ENCODE peak calls at places on chromosomes 2 and 18, in five cellular contexts. X is H1, R is SK-N-SH, O is K562, P is HCT116. A is an unnamed sample.
A peak's percentile ranks its signal among the peaks of the same experiment; 100 is the strongest.

GRCh38 chr2:16821696-16822095 is 156.1 kb upstream of the CYRIA start:
- DNase-seq in P (no peak), R (no peak), O (no peak), X (no peak), A (no peak)

GRCh38 chr2:33620-34019 is 12.7 kb downstream of the FAM110C start:
- DNase-seq in P (peak; percentile 79), X (no peak), R (no peak), O (no peak), A (peak; percentile 40)

GRCh38 chr2:96604104-96604503 is 34.0 kb downstream of the KANSL3 start:
- DNase-seq in P (no peak), X (no peak), O (peak; percentile 37), R (no peak), A (peak; percentile 31)

GRCh38 chr2:172480301-172481218 is 53.2 kb downstream of the ITGA6 start:
- DNase-seq in P (no peak), X (no peak), O (no peak), R (no peak), A (peak; percentile 91)

GRCh38 chr2:112627060-112628040 is 18.4 kb upstream of the SLC20A1 start:
- DNase-seq in O (no peak), P (no peak), X (no peak), R (no peak), A (no peak)

GRCh38 chr2:138615257-138615656 is 113.7 kb downstream of the SPOPL start:
- DNase-seq in O (no peak), P (no peak), R (no peak), X (no peak), A (no peak)

GRCh38 chr2:176178271-176178806 is 10.1 kb upstream of the HOXD1 start:
- DNase-seq in X (peak; percentile 74), R (no peak), O (no peak), P (no peak), A (no peak)

GRCh38 chr2:144354953-144355352 is 165.0 kb downstream of the ZEB2 start:
- DNase-seq in X (no peak), R (no peak), P (no peak), O (no peak), A (no peak)

GRCh38 chr18:24201699-24202687 is 63.1 kb downstream of the CABYR start:
- DNase-seq in O (no peak), P (no peak), X (no peak), R (no peak), A (no peak)

GRCh38 chr2:127045792-127046501 is 61.0 kb downstream of the BIN1 start:
- DNase-seq in X (peak; percentile 44), R (peak; percentile 29), P (no peak), O (no peak), A (no peak)

GRCh38 chr18:62384610-62385097 is 59.5 kb downstream of the TNFRSF11A start:
- DNase-seq in O (no peak), X (peak; percentile 53), P (no peak), R (no peak), A (no peak)

GRCh38 chr2:218285604-218286003 is 6.7 kb downstream of the TMBIM1 start:
- DNase-seq in O (no peak), R (no peak), P (no peak), X (no peak), A (no peak)

GRCh38 chr18:59512025-59512710 is 153.1 kb upstream of the LMAN1 start:
- DNase-seq in O (no peak), P (no peak), X (no peak), R (no peak), A (no peak)

GRCh38 chr2:104481341-104481740 is 372.6 kb upstream of the POU3F3 start:
- DNase-seq in X (no peak), O (no peak), R (no peak), P (no peak), A (no peak)

GRCh38 chr2:217402622-217403383 is 542.9 kb upstream of the TNP1 start:
- DNase-seq in P (no peak), R (no peak), X (no peak), O (peak; percentile 6), A (no peak)

GRCh38 chr2:12430036-12430795 is 286.5 kb upstream of the TRIB2 start:
- DNase-seq in X (no peak), R (no peak), O (no peak), P (no peak), A (no peak)

GRCh38 chr2:10900216-10901109 is 11.3 kb upstream of the KCNF1 start:
- DNase-seq in X (no peak), O (peak; percentile 51), P (peak; percentile 68), R (peak; percentile 79), A (peak; percentile 72)

GRCh38 chr2:191571163-191571769 is 106.7 kb upstream of the NABP1 start:
- DNase-seq in O (peak; percentile 46), P (peak; percentile 36), R (no peak), X (no peak), A (no peak)

GRCh38 chr2:74915743-74916142 is 42.7 kb upstream of the POLE4 start:
- DNase-seq in X (no peak), P (no peak), R (no peak), O (no peak), A (no peak)

GRCh38 chr2:117918608-117919007 is 95.3 kb downstream of the CCDC93 start:
- DNase-seq in O (no peak), X (no peak), P (no peak), R (no peak), A (no peak)

GRCh38 chr2:233917146-233917545 is at the start of gene TRPM8:
- DNase-seq in R (no peak), P (no peak), O (no peak), X (no peak), A (no peak)

GRCh38 chr18:57062841-57063240 is 84.0 kb upstream of the BOD1L2 start:
- DNase-seq in O (no peak), R (no peak), P (no peak), X (no peak), A (no peak)

GRCh38 chr2:135762530-135762929 is 20.9 kb downstream of the UBXN4 start:
- DNase-seq in X (no peak), O (no peak), R (no peak), P (no peak), A (no peak)

GRCh38 chr2:39837856-39838453 is 58.9 kb upstream of the THUMPD2 start:
- DNase-seq in P (peak; percentile 21), O (peak; percentile 59), X (peak; percentile 73), R (peak; percentile 13), A (peak; percentile 61)

GRCh38 chr2:118705032-118705431 is 142.4 kb downstream of the EN1 start:
- DNase-seq in X (no peak), R (no peak), P (no peak), O (no peak), A (no peak)

GRCh38 chr2:97755491-97755890 is 42.1 kb downstream of the ZAP70 start:
- DNase-seq in O (no peak), P (no peak), R (no peak), X (no peak), A (no peak)

GRCh38 chr18:7117390-7118355 is at the start of gene LAMA1:
- DNase-seq in O (no peak), X (peak; percentile 83), P (no peak), R (peak; percentile 89), A (no peak)

GRCh38 chr2:53600835-53601234 is 166.8 kb upstream of the CHAC2 start:
- DNase-seq in P (no peak), O (no peak), X (no peak), R (no peak), A (no peak)
- TF ChIP-seq YY1 in P (no peak), O (no peak), X (no peak), R (no peak), A (no peak)

GRCh38 chr2:201701591-201701990 is 3.1 kb upstream of the MPP4 start:
- DNase-seq in O (no peak), X (no peak), P (no peak), R (no peak), A (no peak)

GRCh38 chr2:201697899-201698298 is 545 bp downstream of the MPP4 start:
- DNase-seq in O (no peak), X (no peak), P (no peak), R (no peak), A (no peak)

GRCh38 chr2:201698588-201699226 is at the start of gene MPP4:
- DNase-seq in X (no peak), R (peak; percentile 12), O (no peak), P (no peak), A (no peak)

GRCh38 chr2:201696151-201696659 is 2.2 kb downstream of the MPP4 start:
- DNase-seq in R (no peak), O (no peak), P (no peak), X (no peak), A (no peak)

DNA sequence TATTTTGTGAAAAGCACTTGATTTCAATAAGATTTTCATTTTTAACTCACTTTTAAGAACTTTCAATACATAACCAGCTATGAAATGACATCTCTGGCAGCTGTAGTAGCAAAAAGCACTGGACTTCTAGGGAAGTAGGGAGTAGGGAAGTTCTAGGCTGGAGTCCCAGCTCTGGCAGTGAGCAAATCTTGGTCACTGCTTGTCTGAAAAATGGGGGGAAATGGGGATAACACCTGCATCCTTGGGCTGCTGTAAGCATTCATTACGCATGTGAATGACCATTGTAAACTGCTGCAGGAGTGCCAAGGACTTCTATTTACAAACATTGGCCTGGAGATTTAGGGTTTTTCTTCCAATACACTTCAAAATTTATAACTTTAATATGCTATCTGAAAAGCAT is 940 bp upstream of the MPP4 start:
- DNase-seq in O (no peak), X (no peak), R (no peak), P (no peak), A (no peak)
- TF ChIP-seq YY1 in O (no peak), X (no peak), R (no peak), P (no peak), A (no peak)

DNA sequence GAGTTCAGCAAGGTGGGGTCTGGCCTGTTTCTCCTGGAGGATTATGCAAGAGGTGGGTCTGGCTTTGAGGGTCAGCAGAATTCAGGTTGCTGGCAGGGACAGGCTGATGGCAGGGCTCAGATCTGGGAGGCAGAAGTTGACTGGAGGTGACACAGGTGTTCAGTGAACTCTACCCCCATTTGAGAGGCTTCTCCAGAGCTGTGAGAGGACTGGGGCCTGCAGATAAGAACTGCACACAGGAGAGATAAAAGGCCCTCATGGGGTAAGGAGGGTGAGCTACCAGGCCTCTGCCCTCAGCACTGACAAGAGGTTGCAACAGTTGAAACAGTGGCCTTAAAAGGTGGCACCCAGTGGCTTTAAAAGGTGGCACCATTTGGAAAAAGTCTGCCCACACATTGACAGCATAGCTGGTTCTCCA is 13.1 kb downstream of the MOCOS start:
- DNase-seq in X (no peak), R (no peak), O (peak; percentile 82), P (no peak), A (no peak)
- TF ChIP-seq YY1 in X (no peak), R (no peak), O (no peak), P (no peak), A (no peak)

DNA sequence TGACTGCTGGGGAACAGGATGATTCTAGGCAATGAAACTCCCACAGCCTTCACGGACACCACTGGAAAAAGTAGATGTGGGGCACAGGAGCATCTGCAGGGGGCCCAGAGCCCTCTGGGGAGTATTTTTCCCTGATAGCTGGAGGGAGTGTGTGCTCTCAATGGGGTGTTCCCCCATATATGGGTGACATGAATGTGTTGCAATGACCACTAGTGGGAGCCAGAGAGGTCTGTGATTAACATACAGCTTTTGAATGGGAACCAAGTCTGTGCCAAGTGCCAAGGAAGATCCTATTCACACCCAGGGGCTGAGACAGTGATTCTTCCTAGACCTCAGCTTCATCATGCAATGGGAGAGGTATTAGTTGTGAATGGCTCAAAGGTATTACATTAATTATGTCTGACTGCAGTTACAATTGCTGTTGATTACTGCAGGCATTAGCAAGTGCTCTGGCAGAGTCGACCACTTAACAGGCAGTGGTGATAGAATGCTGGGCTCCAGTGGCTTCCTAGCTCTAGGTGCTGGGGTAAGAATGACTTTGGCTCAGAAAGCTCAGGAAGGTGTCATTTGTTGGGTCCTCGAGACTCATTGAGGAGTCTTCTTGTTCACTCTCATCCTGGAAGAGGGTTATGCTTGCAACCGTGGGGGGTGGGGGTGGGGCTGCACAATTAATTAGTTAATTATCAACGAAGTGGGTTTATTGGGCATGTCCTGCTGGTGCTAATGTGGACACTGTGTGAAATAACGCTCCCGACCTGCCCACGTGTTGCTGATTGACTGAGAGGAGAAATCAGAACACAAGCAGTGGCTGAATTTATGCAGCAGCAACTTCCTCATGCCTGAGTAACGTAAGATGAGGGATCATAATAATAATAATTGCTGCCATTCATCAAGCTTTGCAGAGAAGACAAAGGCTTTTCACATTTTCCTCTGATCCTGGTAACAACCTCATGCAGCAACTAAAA is 194.2 kb downstream of the CLIP4 start:
- DNase-seq in R (peak; percentile 78), X (peak; percentile 64), P (peak; percentile 44), O (peak; percentile 57), A (peak; percentile 62)
- TF ChIP-seq YY1 in R (no peak), X (peak; percentile 34), P (no peak), O (no peak), A (no peak)

A was measured in HepG2.